ENCODE peak calls at places on chromosome 19, in five cellular contexts. One of them, this sample, is unnamed.

GRCh38 chr19:24033308-24033961 is 53.6 kb upstream of the ZNF254 start:
- DNase-seq in cardiac fibroblast: peak; percentile 95
- DNase-seq in colonic mucosa: peak; percentile 95
- DNase-seq in CD8-positive, alpha-beta T cell: peak; percentile 84
- DNase-seq in AG04450: peak; percentile 76
- DNase-seq in this sample: peak; percentile 88

GRCh38 chr19:47109541-47110375 is 3.8 kb downstream of the ZC3H4 start:
- DNase-seq in colonic mucosa: peak; percentile 58
- DNase-seq in AG04450: no peak
- DNase-seq in cardiac fibroblast: peak; percentile 66
- DNase-seq in CD8-positive, alpha-beta T cell: peak; percentile 70
- DNase-seq in this sample: no peak

GRCh38 chr19:19615086-19615485 is 3.4 kb downstream of the PBX4 start:
- DNase-seq in CD8-positive, alpha-beta T cell: no peak
- DNase-seq in colonic mucosa: no peak
- DNase-seq in cardiac fibroblast: peak; percentile 42
- DNase-seq in AG04450: no peak
- DNase-seq in this sample: no peak

GRCh38 chr19:30009013-30009412 is 67.0 kb downstream of the URI1 start:
- DNase-seq in cardiac fibroblast: no peak
- DNase-seq in AG04450: no peak
- DNase-seq in colonic mucosa: no peak
- DNase-seq in CD8-positive, alpha-beta T cell: no peak
- DNase-seq in this sample: no peak

GRCh38 chr19:33416307-33417215 is 43.1 kb downstream of the CEBPG start:
- DNase-seq in CD8-positive, alpha-beta T cell: peak; percentile 78
- DNase-seq in cardiac fibroblast: peak; percentile 72
- DNase-seq in AG04450: no peak
- DNase-seq in colonic mucosa: peak; percentile 79
- DNase-seq in this sample: peak; percentile 25

GRCh38 chr19:22617614-22618325 is 16.4 kb upstream of the ZNF492 start:
- DNase-seq in cardiac fibroblast: no peak
- DNase-seq in CD8-positive, alpha-beta T cell: no peak
- DNase-seq in colonic mucosa: no peak
- DNase-seq in AG04450: no peak
- DNase-seq in this sample: no peak

GRCh38 chr19:6402058-6402457 is 9.1 kb upstream of the GTF2F1 start:
- DNase-seq in colonic mucosa: no peak
- DNase-seq in CD8-positive, alpha-beta T cell: no peak
- DNase-seq in AG04450: no peak
- DNase-seq in cardiac fibroblast: no peak
- DNase-seq in this sample: no peak

GRCh38 chr19:16017138-16017490 is 59.2 kb upstream of the TPM4 start:
- DNase-seq in cardiac fibroblast: no peak
- DNase-seq in CD8-positive, alpha-beta T cell: no peak
- DNase-seq in colonic mucosa: no peak
- DNase-seq in AG04450: no peak
- DNase-seq in this sample: no peak

GRCh38 chr19:6015841-6016545 is 38.1 kb upstream of the RANBP3 start:
- DNase-seq in cardiac fibroblast: no peak
- DNase-seq in colonic mucosa: no peak
- DNase-seq in AG04450: no peak
- DNase-seq in CD8-positive, alpha-beta T cell: no peak
- DNase-seq in this sample: no peak

GRCh38 chr19:18204394-18205179 is 745 bp upstream of the RAB3A start:
- DNase-seq in CD8-positive, alpha-beta T cell: no peak
- DNase-seq in colonic mucosa: peak; percentile 75
- DNase-seq in cardiac fibroblast: no peak
- DNase-seq in AG04450: no peak
- DNase-seq in this sample: no peak

GRCh38 chr19:46218160-46218559 is 11.4 kb upstream of the IGFL1 start:
- DNase-seq in AG04450: no peak
- DNase-seq in CD8-positive, alpha-beta T cell: no peak
- DNase-seq in cardiac fibroblast: peak; percentile 46
- DNase-seq in colonic mucosa: peak; percentile 24
- DNase-seq in this sample: no peak

GRCh38 chr19:37699057-37699456 is 20.5 kb downstream of the ZNF607 start:
- DNase-seq in colonic mucosa: no peak
- DNase-seq in cardiac fibroblast: peak; percentile 1
- DNase-seq in AG04450: no peak
- DNase-seq in CD8-positive, alpha-beta T cell: no peak
- DNase-seq in this sample: no peak

GRCh38 chr19:47499863-47500830 is 14.7 kb downstream of the NAPA start:
- DNase-seq in CD8-positive, alpha-beta T cell: no peak
- DNase-seq in colonic mucosa: no peak
- DNase-seq in AG04450: no peak
- DNase-seq in cardiac fibroblast: no peak
- DNase-seq in this sample: no peak

GRCh38 chr19:870963-871401 is 11.5 kb downstream of the CFD start:
- DNase-seq in colonic mucosa: no peak
- DNase-seq in CD8-positive, alpha-beta T cell: no peak
- DNase-seq in AG04450: no peak
- DNase-seq in cardiac fibroblast: no peak
- DNase-seq in this sample: peak; percentile 60

GRCh38 chr19:38784224-38784623 is 4.8 kb upstream of the LGALS7B start:
- DNase-seq in CD8-positive, alpha-beta T cell: no peak
- DNase-seq in cardiac fibroblast: no peak
- DNase-seq in colonic mucosa: peak; percentile 61
- DNase-seq in AG04450: no peak
- DNase-seq in this sample: peak; percentile 1

GRCh38 chr19:49256691-49257090 is 68.3 kb downstream of the SLC6A16 start:
- DNase-seq in colonic mucosa: no peak
- DNase-seq in CD8-positive, alpha-beta T cell: no peak
- DNase-seq in cardiac fibroblast: no peak
- DNase-seq in AG04450: no peak
- DNase-seq in this sample: no peak

GRCh38 chr19:12485571-12485970 is 955 bp upstream of the ZNF709 start:
- DNase-seq in cardiac fibroblast: no peak
- DNase-seq in colonic mucosa: no peak
- DNase-seq in CD8-positive, alpha-beta T cell: no peak
- DNase-seq in AG04450: no peak
- DNase-seq in this sample: no peak

GRCh38 chr19:12482505-12482886 is 2.1 kb downstream of the ZNF709 start:
- DNase-seq in CD8-positive, alpha-beta T cell: no peak
- DNase-seq in colonic mucosa: no peak
- DNase-seq in AG04450: no peak
- DNase-seq in cardiac fibroblast: no peak
- DNase-seq in this sample: no peak

GRCh38 chr19:12481781-12482504 is 2.7 kb downstream of the ZNF709 start:
- DNase-seq in colonic mucosa: no peak
- DNase-seq in CD8-positive, alpha-beta T cell: no peak
- DNase-seq in cardiac fibroblast: no peak
- DNase-seq in AG04450: no peak
- DNase-seq in this sample: no peak

GRCh38 chr19:12484371-12485322 is at the start of gene ZNF709:
- DNase-seq in CD8-positive, alpha-beta T cell: peak; percentile 93
- DNase-seq in colonic mucosa: peak; percentile 96
- DNase-seq in cardiac fibroblast: peak; percentile 84
- DNase-seq in AG04450: peak; percentile 45
- DNase-seq in this sample: peak; percentile 43

GRCh38 chr19:12484011-12484370 is 625 bp downstream of the ZNF709 start:
- DNase-seq in CD8-positive, alpha-beta T cell: no peak
- DNase-seq in cardiac fibroblast: peak; percentile 27
- DNase-seq in AG04450: no peak
- DNase-seq in colonic mucosa: no peak
- DNase-seq in this sample: no peak
- H3K4me3 ChIP-seq in CD8-positive, alpha-beta T cell: peak overlapping the region; percentile 93
- H3K4me3 ChIP-seq in cardiac fibroblast: peak overlapping the region; percentile 93
- H3K4me3 ChIP-seq in AG04450: peak overlapping the region; percentile 99
- H3K4me3 ChIP-seq in colonic mucosa: peak overlapping the region; percentile 93
- H3K4me3 ChIP-seq in this sample: peak overlapping the region; percentile 96

GRCh38 chr19:56594783-56595547 is at the start of gene ZNF71:
- DNase-seq in CD8-positive, alpha-beta T cell: peak; percentile 91
- DNase-seq in AG04450: peak; percentile 62
- DNase-seq in cardiac fibroblast: peak; percentile 88
- DNase-seq in colonic mucosa: peak; percentile 86
- DNase-seq in this sample: peak; percentile 46

GRCh38 chr19:56595548-56595899 is 422 bp downstream of the ZNF71 start:
- DNase-seq in colonic mucosa: no peak
- DNase-seq in cardiac fibroblast: no peak
- DNase-seq in CD8-positive, alpha-beta T cell: no peak
- DNase-seq in AG04450: no peak
- DNase-seq in this sample: no peak

GRCh38 chr19:56596676-56597075 is 1.6 kb downstream of the ZNF71 start:
- DNase-seq in CD8-positive, alpha-beta T cell: no peak
- DNase-seq in colonic mucosa: no peak
- DNase-seq in cardiac fibroblast: peak; percentile 25
- DNase-seq in AG04450: no peak
- DNase-seq in this sample: no peak

GRCh38 chr19:56594446-56594782 is 688 bp upstream of the ZNF71 start:
- DNase-seq in CD8-positive, alpha-beta T cell: no peak
- DNase-seq in cardiac fibroblast: no peak
- DNase-seq in AG04450: no peak
- DNase-seq in colonic mucosa: no peak
- DNase-seq in this sample: no peak

GRCh38 chr19:56597696-56598095 is 2.6 kb downstream of the ZNF71 start:
- DNase-seq in CD8-positive, alpha-beta T cell: no peak
- DNase-seq in AG04450: no peak
- DNase-seq in cardiac fibroblast: peak; percentile 1
- DNase-seq in colonic mucosa: no peak
- DNase-seq in this sample: no peak
- H3K4me3 ChIP-seq in CD8-positive, alpha-beta T cell: no peak overlapping the region
- H3K4me3 ChIP-seq in AG04450: no peak overlapping the region
- H3K4me3 ChIP-seq in cardiac fibroblast: no peak overlapping the region
- H3K4me3 ChIP-seq in colonic mucosa: no peak overlapping the region
- H3K4me3 ChIP-seq in this sample: no peak overlapping the region

DNA sequence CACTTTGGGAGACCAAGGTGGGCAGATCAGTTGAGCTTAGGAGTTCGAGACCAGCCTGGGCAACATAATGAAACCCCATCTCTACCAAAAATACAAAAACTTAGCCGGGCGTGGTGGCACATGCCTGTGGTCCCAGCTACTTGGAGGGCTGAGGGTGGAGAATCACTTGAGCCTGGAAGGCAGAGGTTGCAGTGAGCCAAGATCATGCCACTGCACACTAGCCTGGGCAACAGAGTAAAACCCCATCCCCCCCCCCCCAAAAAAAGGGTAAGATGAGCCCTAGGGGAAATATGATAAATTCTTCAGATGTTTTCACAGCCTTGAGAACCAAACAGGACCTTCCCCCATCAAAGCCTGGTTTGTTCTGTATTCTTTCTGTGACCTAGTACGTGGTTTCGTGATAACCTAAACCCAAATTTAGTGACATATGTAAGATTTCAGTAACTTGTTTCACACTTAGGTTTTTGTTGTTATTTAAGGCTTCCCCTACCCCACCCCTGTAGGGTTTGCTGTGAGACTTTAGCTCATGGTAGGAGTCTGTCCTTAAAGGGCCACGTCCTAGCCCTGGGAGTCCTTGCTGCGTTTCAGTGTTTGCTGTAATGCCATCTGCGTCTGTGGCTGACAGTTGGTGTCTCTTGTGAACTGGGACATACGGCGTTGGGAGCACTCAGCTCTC is 49.6 kb downstream of the MYO9B start:
- DNase-seq in CD8-positive, alpha-beta T cell: peak; percentile 54
- DNase-seq in cardiac fibroblast: no peak
- DNase-seq in AG04450: no peak
- DNase-seq in colonic mucosa: no peak
- DNase-seq in this sample: no peak
- H3K4me3 ChIP-seq in CD8-positive, alpha-beta T cell: peak overlapping the region; percentile 40
- H3K4me3 ChIP-seq in cardiac fibroblast: no peak overlapping the region
- H3K4me3 ChIP-seq in AG04450: no peak overlapping the region
- H3K4me3 ChIP-seq in colonic mucosa: no peak overlapping the region
- H3K4me3 ChIP-seq in this sample: no peak overlapping the region

DNA sequence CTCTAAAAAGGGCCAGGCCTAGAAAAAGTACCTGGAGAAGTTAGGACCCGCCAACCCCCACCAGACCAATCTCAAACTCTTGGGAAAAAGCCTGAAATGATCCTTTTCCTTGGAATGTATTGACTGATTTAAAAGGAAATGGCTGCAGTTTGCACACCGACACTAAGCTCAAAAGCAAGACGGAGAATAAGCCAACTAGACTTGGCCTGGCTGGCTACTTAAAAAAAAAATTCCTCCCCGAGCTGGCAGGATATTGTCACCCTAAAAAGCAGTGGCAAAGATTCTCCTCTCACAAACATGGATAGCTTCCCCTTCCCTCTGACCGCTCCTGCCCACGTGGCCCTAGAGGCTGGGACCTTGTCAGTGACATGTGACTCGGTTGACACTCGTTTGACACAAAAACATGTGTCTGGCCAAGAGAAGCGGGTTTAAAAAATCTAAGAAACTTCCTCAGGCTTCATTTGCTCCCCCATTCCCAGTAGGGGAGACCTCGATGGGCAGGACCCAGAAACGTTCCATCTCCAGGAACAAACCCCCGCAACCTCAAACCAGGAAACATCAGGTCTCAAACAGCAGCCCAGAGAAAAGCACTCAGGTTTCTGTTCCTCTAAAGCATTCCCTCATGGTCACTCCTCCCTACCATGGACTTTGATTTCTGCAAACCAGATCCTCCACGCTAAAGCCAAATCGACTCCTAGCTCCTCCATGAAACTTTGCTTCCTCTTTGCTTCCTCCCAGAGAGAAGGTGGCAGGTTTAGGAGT is 1.3 kb downstream of the RFX1 start:
- DNase-seq in colonic mucosa: peak; percentile 77
- DNase-seq in AG04450: no peak
- DNase-seq in cardiac fibroblast: peak; percentile 33
- DNase-seq in CD8-positive, alpha-beta T cell: no peak
- DNase-seq in this sample: no peak
- H3K4me3 ChIP-seq in colonic mucosa: peak overlapping the region; percentile 68
- H3K4me3 ChIP-seq in AG04450: no peak overlapping the region
- H3K4me3 ChIP-seq in cardiac fibroblast: no peak overlapping the region
- H3K4me3 ChIP-seq in CD8-positive, alpha-beta T cell: peak overlapping the region; percentile 92
- H3K4me3 ChIP-seq in this sample: no peak overlapping the region

GRCh38 chr19:51571599-51571998 is 516 bp downstream of the ZNF175 start:
- DNase-seq in cardiac fibroblast: no peak
- DNase-seq in CD8-positive, alpha-beta T cell: no peak
- DNase-seq in AG04450: no peak
- DNase-seq in colonic mucosa: no peak
- DNase-seq in this sample: no peak
- H3K4me3 ChIP-seq in cardiac fibroblast: peak overlapping the region; percentile 63
- H3K4me3 ChIP-seq in CD8-positive, alpha-beta T cell: peak overlapping the region; percentile 80
- H3K4me3 ChIP-seq in AG04450: peak overlapping the region; percentile 84
- H3K4me3 ChIP-seq in colonic mucosa: peak overlapping the region; percentile 63
- H3K4me3 ChIP-seq in this sample: peak overlapping the region; percentile 90

GRCh38 chr19:36245210-36246005 is 30.5 kb downstream of the ZNF146 start:
- DNase-seq in CD8-positive, alpha-beta T cell: no peak
- DNase-seq in colonic mucosa: no peak
- DNase-seq in cardiac fibroblast: no peak
- DNase-seq in AG04450: no peak
- DNase-seq in this sample: no peak
- H3K4me3 ChIP-seq in CD8-positive, alpha-beta T cell: no peak overlapping the region
- H3K4me3 ChIP-seq in colonic mucosa: no peak overlapping the region
- H3K4me3 ChIP-seq in cardiac fibroblast: peak overlapping the region; percentile 0
- H3K4me3 ChIP-seq in AG04450: peak overlapping the region; percentile 45
- H3K4me3 ChIP-seq in this sample: peak overlapping the region; percentile 49

GRCh38 chr19:10274589-10274988 is 3.7 kb downstream of the ICAM1 start:
- DNase-seq in CD8-positive, alpha-beta T cell: no peak
- DNase-seq in AG04450: no peak
- DNase-seq in colonic mucosa: no peak
- DNase-seq in cardiac fibroblast: no peak
- DNase-seq in this sample: no peak

GRCh38 chr19:10270180-10270615 is 722 bp upstream of the ICAM1 start:
- DNase-seq in cardiac fibroblast: peak; percentile 55
- DNase-seq in colonic mucosa: peak; percentile 67
- DNase-seq in AG04450: no peak
- DNase-seq in CD8-positive, alpha-beta T cell: peak; percentile 76
- DNase-seq in this sample: no peak

GRCh38 chr19:10270616-10271394 is at the start of gene ICAM1:
- DNase-seq in colonic mucosa: peak; percentile 77
- DNase-seq in cardiac fibroblast: peak; percentile 90
- DNase-seq in CD8-positive, alpha-beta T cell: peak; percentile 80
- DNase-seq in AG04450: no peak
- DNase-seq in this sample: peak; percentile 22

GRCh38 chr19:10269333-10270179 is 1.4 kb upstream of the ICAM1 start:
- DNase-seq in CD8-positive, alpha-beta T cell: peak; percentile 93
- DNase-seq in AG04450: no peak
- DNase-seq in cardiac fibroblast: peak; percentile 82
- DNase-seq in colonic mucosa: peak; percentile 92
- DNase-seq in this sample: no peak

GRCh38 chr19:10271543-10272086 is 695 bp downstream of the ICAM1 start:
- DNase-seq in AG04450: no peak
- DNase-seq in CD8-positive, alpha-beta T cell: peak; percentile 54
- DNase-seq in cardiac fibroblast: peak; percentile 66
- DNase-seq in colonic mucosa: peak; percentile 45
- DNase-seq in this sample: no peak
- H3K4me3 ChIP-seq in AG04450: peak overlapping the region; percentile 63
- H3K4me3 ChIP-seq in CD8-positive, alpha-beta T cell: peak overlapping the region; percentile 81
- H3K4me3 ChIP-seq in cardiac fibroblast: peak overlapping the region; percentile 65
- H3K4me3 ChIP-seq in colonic mucosa: peak overlapping the region; percentile 37
- H3K4me3 ChIP-seq in this sample: peak overlapping the region; percentile 43

This sample was measured in retinal pigment epithelial cell.